ENCODE peak calls at places on chromosomes 6 and 20, in ten cellular contexts. O is A549, T is Peyer's patch, B is epithelial cell of esophagus, C is adrenal gland, F is lower leg skin, I is astrocyte of the cerebellum, Y is PC-3, J is choroid plexus epithelial cell, A is Caco-2. W is an unnamed sample.

GRCh38 chr6:87628881-87629280 is 38.9 kb downstream of the ORC3 start:
- DNase-seq in O (no peak), T (no peak), B (no peak), C (no peak), F (no peak), I (peak), Y (no peak), J (peak), A (no peak), W (peak)

GRCh38 chr6:56714982-56715456 is 72.3 kb upstream of the DST start:
- DNase-seq in O (no peak), T (no peak), B (peak), C (no peak), F (no peak), I (peak), Y (peak), J (peak), A (no peak), W (peak)

GRCh38 chr20:5602346-5602745 is 147.9 kb upstream of the SHLD1 start:
- DNase-seq in O (no peak), T (no peak), B (no peak), C (no peak), F (no peak), I (no peak), Y (no peak), J (peak), A (no peak), W (no peak)

GRCh38 chr6:137696765-137697164 is 170.3 kb upstream of the TNFAIP3 start:
- DNase-seq in O (no peak), T (no peak), B (no peak), C (no peak), F (no peak), I (no peak), Y (no peak), J (no peak), A (no peak), W (no peak)

GRCh38 chr20:8721098-8721497 is 347.8 kb upstream of the PLCB4 start:
- DNase-seq in O (peak), T (no peak), B (peak), C (peak), F (peak), I (peak), Y (peak), J (peak), A (no peak), W (peak)

GRCh38 chr20:50645253-50646068 is 45.9 kb downstream of the RIPOR3 start:
- DNase-seq in O (peak), T (peak), B (peak), C (peak), F (peak), I (peak), Y (peak), J (peak), A (peak), W (peak)

GRCh38 chr6:144912474-144912873 is 627.3 kb downstream of the UTRN start:
- DNase-seq in O (no peak), T (no peak), B (peak), C (no peak), F (no peak), I (peak), Y (peak), J (peak), A (no peak), W (peak)

GRCh38 chr20:19889011-19889953 is 127.9 kb upstream of the NAA20 start:
- DNase-seq in O (no peak), T (peak), B (peak), C (peak), F (peak), I (peak), Y (peak), J (peak), A (no peak), W (peak)

GRCh38 chr6:1608222-1608975 is 1.3 kb upstream of the FOXC1 start:
- DNase-seq in O (no peak), T (no peak), B (no peak), C (no peak), F (no peak), I (no peak), Y (no peak), J (no peak), A (no peak), W (no peak)

GRCh38 chr20:57902478-57902877 is 192.7 kb upstream of the PMEPA1 start:
- DNase-seq in O (no peak), T (no peak), B (peak), C (no peak), F (no peak), I (peak), Y (peak), J (peak), A (no peak), W (peak)

GRCh38 chr20:57946559-57947315 is 236.9 kb upstream of the PMEPA1 start:
- DNase-seq in O (no peak), T (no peak), B (no peak), C (no peak), F (no peak), I (no peak), Y (no peak), J (no peak), A (no peak), W (no peak)

GRCh38 chr6:66675906-66676305 is 968.9 kb upstream of the EYS start:
- DNase-seq in O (no peak), T (no peak), B (no peak), C (no peak), F (no peak), I (no peak), Y (peak), J (peak), A (no peak), W (no peak)

GRCh38 chr20:33790571-33790970 is 20.6 kb upstream of the CHMP4B start:
- DNase-seq in O (no peak), T (peak), B (no peak), C (no peak), F (no peak), I (no peak), Y (no peak), J (no peak), A (no peak), W (no peak)

GRCh38 chr20:21564127-21564773 is 50.4 kb upstream of the NKX2-2 start:
- DNase-seq in O (no peak), T (no peak), B (no peak), C (no peak), F (no peak), I (no peak), Y (no peak), J (no peak), A (no peak), W (no peak)

GRCh38 chr6:95545226-95545625 is 32.1 kb upstream of the MANEA start:
- DNase-seq in O (no peak), T (no peak), B (no peak), C (no peak), F (peak), I (no peak), Y (no peak), J (no peak), A (no peak), W (no peak)

GRCh38 chr6:37516920-37517405 is 17.3 kb upstream of the CCDC167 start:
- DNase-seq in O (no peak), T (no peak), B (no peak), C (no peak), F (no peak), I (no peak), Y (no peak), J (no peak), A (no peak), W (no peak)

GRCh38 chr6:92495246-92495645 is 924.1 kb downstream of the EPHA7 start:
- DNase-seq in O (no peak), T (no peak), B (peak), C (no peak), F (no peak), I (peak), Y (no peak), J (peak), A (no peak), W (peak)

GRCh38 chr6:135922170-135922569 is 70.7 kb downstream of the PDE7B start:
- DNase-seq in O (no peak), T (no peak), B (peak), C (peak), F (no peak), I (peak), Y (peak), J (peak), A (no peak), W (peak)

GRCh38 chr6:134363323-134364039 is 45.6 kb upstream of the SGK1 start:
- DNase-seq in O (peak), T (no peak), B (peak), C (peak), F (no peak), I (peak), Y (peak), J (peak), A (no peak), W (peak)

GRCh38 chr20:50172347-50173013 is 18.1 kb upstream of the CEBPB start:
- DNase-seq in O (peak), T (peak), B (peak), C (peak), F (peak), I (no peak), Y (no peak), J (peak), A (peak), W (peak)

GRCh38 chr6:28220164-28221133 is 4.6 kb upstream of the ZSCAN9 start:
- DNase-seq in O (no peak), T (no peak), B (no peak), C (no peak), F (no peak), I (no peak), Y (peak), J (no peak), A (no peak), W (no peak)

GRCh38 chr6:128964233-128964755 is 81.4 kb downstream of the LAMA2 start:
- DNase-seq in O (no peak), T (no peak), B (no peak), C (no peak), F (no peak), I (no peak), Y (no peak), J (no peak), A (no peak), W (no peak)

GRCh38 chr6:31826793-31827285 is 699 bp upstream of the HSPA1B start:
- DNase-seq in O (peak), T (peak), B (peak), C (peak), F (peak), I (peak), Y (no peak), J (peak), A (peak), W (peak)

GRCh38 chr6:116624036-116624805 is 7.9 kb downstream of the RSPH4A start:
- DNase-seq in O (no peak), T (no peak), B (peak), C (no peak), F (no peak), I (no peak), Y (peak), J (no peak), A (no peak), W (no peak)

DNA sequence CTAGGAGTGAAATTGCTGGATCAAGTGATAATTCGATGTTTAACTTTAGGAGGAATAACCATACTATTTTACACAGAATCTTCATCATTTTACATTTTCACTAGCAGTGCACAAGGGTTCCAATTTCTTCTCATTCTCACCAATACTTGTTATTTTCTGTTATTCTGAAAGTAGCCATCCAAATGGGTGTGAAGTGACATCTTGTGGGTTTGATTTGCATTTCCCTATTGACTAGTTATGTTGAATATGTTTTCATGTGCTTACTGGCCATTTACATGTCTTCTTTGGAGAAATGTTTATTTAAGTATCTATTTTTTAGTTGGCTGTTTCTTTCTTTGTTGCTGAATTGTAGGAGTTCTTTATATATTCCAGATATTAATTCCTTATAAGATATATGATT is 164.3 kb downstream of the CD109 start:
- DNase-seq in O (no peak), T (no peak), B (no peak), C (no peak), F (no peak), I (no peak), Y (no peak), J (no peak), A (no peak), W (no peak)
- H3K4me3 ChIP-seq in O (no peak), T (no peak), B (no peak), C (no peak), F (no peak), I (no peak), Y (no peak), J (no peak), A (no peak), W (no peak)

DNA sequence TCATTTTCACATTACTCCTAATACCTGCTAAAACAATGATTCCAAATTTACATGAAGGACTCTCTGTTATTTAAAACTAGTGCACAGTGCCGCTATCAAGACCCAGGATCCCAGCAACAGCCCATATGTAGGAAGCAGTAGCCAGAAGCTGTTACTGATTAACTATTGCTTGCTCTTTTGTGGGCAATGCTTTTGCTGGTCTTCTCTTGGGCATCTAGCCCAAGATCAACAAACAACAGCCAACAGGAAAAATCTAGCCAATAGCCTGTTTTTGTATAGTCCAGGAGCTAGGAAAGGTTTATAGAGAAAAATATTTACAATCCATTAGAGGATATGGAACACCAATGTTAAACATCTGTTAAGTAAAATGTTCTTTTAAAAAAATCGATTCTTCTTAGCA is 22.1 kb upstream of the TENT5A start:
- DNase-seq in O (no peak), T (no peak), B (no peak), C (no peak), F (no peak), I (no peak), Y (no peak), J (no peak), A (no peak), W (no peak)
- TF ChIP-seq CTCF in O (no peak), T (no peak), B (no peak), C (no peak), F (no peak), I (no peak), Y (no peak), J (no peak), A (no peak), W (no peak)

GRCh38 chr6:290111-290932 is 2.0 kb upstream of the DUSP22 start:
- DNase-seq in O (no peak), T (no peak), B (no peak), C (no peak), F (no peak), I (no peak), Y (no peak), J (no peak), A (no peak), W (no peak)

GRCh38 chr6:285030-285771 is 7.1 kb upstream of the DUSP22 start:
- DNase-seq in O (no peak), T (no peak), B (no peak), C (no peak), F (no peak), I (no peak), Y (no peak), J (no peak), A (no peak), W (no peak)

GRCh38 chr6:288861-289260 is 3.4 kb upstream of the DUSP22 start:
- DNase-seq in O (no peak), T (no peak), B (no peak), C (no peak), F (no peak), I (no peak), Y (no peak), J (no peak), A (no peak), W (no peak)

GRCh38 chr6:287500-287883 is 4.8 kb upstream of the DUSP22 start:
- DNase-seq in O (no peak), T (no peak), B (no peak), C (no peak), F (no peak), I (no peak), Y (no peak), J (no peak), A (no peak), W (no peak)

GRCh38 chr6:286681-287499 is 5.4 kb upstream of the DUSP22 start:
- DNase-seq in O (no peak), T (no peak), B (no peak), C (no peak), F (no peak), I (no peak), Y (no peak), J (no peak), A (no peak), W (no peak)
- H3K4me3 ChIP-seq in O (no peak), T (no peak), B (no peak), C (no peak), F (no peak), I (no peak), Y (no peak), J (no peak), A (no peak), W (no peak)

DNA sequence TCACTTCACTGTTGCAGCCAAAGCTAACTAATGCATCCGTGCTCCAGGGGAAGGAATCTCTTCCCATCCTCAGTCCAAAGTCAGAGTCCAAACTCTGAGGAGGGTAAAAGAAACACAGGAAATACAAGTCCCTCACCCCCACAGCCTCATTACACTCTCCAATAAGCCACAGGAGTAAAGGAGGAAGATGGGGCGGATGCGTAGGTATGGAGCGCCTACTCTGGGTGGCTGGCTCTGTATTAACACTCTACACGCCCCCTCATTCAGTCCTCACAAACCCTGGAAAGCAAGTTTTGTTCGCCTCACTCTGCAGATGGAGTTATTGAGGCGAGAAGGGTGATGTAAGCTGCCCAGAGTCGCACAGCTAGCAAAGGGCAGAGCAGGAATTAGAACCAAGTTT is 242.9 kb downstream of the NRN1 start:
- DNase-seq in O (no peak), T (no peak), B (no peak), C (no peak), F (no peak), I (peak), Y (no peak), J (peak), A (no peak), W (no peak)
- TF ChIP-seq CTCF in O (no peak), T (no peak), B (no peak), C (no peak), F (no peak), I (no peak), Y (no peak), J (no peak), A (no peak), W (no peak)

GRCh38 chr6:33772114-33772830 is 16.7 kb downstream of the LEMD2 start:
- DNase-seq in O (no peak), T (peak), B (peak), C (no peak), F (no peak), I (no peak), Y (no peak), J (peak), A (no peak), W (peak)

GRCh38 chr6:33776186-33776585 is 12.7 kb downstream of the LEMD2 start:
- DNase-seq in O (no peak), T (no peak), B (no peak), C (no peak), F (no peak), I (no peak), Y (no peak), J (no peak), A (no peak), W (no peak)

GRCh38 chr6:33772902-33773472 is 15.9 kb downstream of the LEMD2 start:
- DNase-seq in O (no peak), T (no peak), B (peak), C (no peak), F (no peak), I (no peak), Y (no peak), J (no peak), A (no peak), W (no peak)

GRCh38 chr6:33776764-33777163 is 12.2 kb downstream of the LEMD2 start:
- DNase-seq in O (no peak), T (no peak), B (no peak), C (no peak), F (no peak), I (no peak), Y (no peak), J (no peak), A (no peak), W (no peak)

DNA sequence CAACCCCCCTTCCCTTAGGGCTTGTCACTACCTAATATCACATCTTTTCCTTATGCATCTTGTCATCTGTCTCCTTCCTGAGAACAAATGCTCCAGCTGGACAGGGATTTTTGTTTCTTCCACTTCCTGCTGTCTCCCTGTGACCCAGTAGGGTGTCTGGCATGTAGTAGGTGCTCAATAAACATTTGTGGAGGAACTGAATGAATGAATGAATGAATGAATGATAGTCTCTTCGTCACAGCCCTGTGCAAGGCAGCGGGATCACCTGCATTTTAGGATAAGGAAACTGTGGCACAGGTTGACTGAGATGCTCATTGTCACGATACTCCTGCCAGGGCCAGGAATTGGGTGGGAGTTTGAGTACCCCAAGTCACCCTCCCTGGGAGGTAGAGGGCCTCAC is 14.2 kb downstream of the LEMD2 start:
- DNase-seq in O (no peak), T (no peak), B (no peak), C (no peak), F (no peak), I (no peak), Y (no peak), J (no peak), A (no peak), W (no peak)
- H3K4me3 ChIP-seq in O (no peak), T (no peak), B (no peak), C (no peak), F (no peak), I (no peak), Y (no peak), J (no peak), A (no peak), W (no peak)

DNA sequence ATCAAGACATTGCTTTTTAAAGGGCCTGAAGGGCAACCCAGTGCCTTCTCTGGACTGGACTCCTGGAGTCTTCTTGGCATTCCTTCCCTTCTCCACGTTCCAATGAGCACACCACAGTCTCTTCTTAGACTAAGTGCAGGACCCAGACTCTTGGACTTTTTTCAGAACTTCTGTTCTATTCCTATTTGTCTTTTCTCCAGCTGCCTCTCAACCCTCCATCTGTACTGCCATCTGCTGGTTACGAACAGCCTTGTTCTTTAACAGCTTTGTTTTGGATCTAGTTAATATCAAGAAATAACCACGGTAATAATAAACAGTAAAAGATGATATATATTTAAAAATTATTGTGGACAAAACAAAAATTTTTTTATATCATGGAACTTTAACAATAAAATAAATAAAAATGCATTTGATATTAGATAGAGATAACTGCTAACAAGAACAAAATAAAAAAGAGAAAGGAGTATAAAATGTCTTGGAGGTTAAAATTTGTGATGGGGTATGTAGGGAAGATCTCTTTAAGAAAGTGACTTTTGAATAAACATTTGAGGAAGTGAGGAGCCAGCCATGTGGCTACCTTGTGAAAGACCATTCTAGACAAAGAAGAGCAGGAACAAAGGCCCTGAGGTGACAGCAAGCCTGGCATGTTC is 105.1 kb upstream of the HCRTR2 start:
- DNase-seq in O (peak), T (no peak), B (peak), C (peak), F (no peak), I (peak), Y (peak), J (peak), A (no peak), W (peak)
- TF ChIP-seq CTCF in O (peak), T (peak), B (peak), C (peak), F (no peak), I (peak), Y (peak), J (peak), A (peak), W (peak)

W was measured in fibroblast of villous mesenchyme.